ENCODE peak calls at places on chromosomes 5 and 9, in five cellular contexts. A is substantia nigra; Q is SK-N-DZ; W is HFFc6; F is CD4-positive, alpha-beta T cell. M is an unnamed sample.

GRCh38 chr9:1979815-1980367 is 35.3 kb upstream of the SMARCA2 start:
- DNase-seq in F (no peak), Q (no peak), W (peak), A (no peak), M (no peak)

GRCh38 chr5:158822099-158822498 is 277.6 kb downstream of the EBF1 start:
- DNase-seq in F (no peak), W (no peak), Q (no peak), A (no peak), M (no peak)

GRCh38 chr5:27706832-27707231 is 668.4 kb upstream of the CDH9 start:
- DNase-seq in A (no peak), W (no peak), Q (no peak), F (no peak), M (no peak)

GRCh38 chr5:135448796-135449507 is 1.8 kb upstream of the DCANP1 start:
- DNase-seq in A (no peak), F (no peak), W (peak), Q (no peak), M (no peak)

GRCh38 chr5:149853019-149853648 is 91.5 kb downstream of the PDE6A start:
- DNase-seq in Q (peak), W (peak), A (peak), F (no peak), M (peak)

GRCh38 chr5:61702784-61703183 is 370.7 kb downstream of the ZSWIM6 start:
- DNase-seq in A (no peak), F (no peak), Q (no peak), W (no peak), M (no peak)

GRCh38 chr9:113673726-113674125 is 202.4 kb upstream of the ZNF618 start:
- DNase-seq in Q (no peak), W (peak), F (no peak), A (no peak), M (no peak)

GRCh38 chr5:141941307-141941706 is 16.7 kb downstream of the PCDH12 start:
- DNase-seq in W (no peak), F (no peak), Q (no peak), A (peak), M (no peak)

GRCh38 chr5:179617930-179618329 is 5.5 kb downstream of the HNRNPH1 start:
- DNase-seq in A (no peak), W (no peak), F (no peak), Q (no peak), M (no peak)

GRCh38 chr5:147098233-147098790 is 136.5 kb upstream of the STK32A start:
- DNase-seq in F (no peak), A (peak), Q (peak), W (no peak), M (peak)

GRCh38 chr9:27835746-27836145 is 262.5 kb upstream of the C9orf72 start:
- DNase-seq in W (no peak), F (no peak), A (no peak), Q (no peak), M (no peak)

GRCh38 chr5:115875447-115875846 is 33.7 kb downstream of the AP3S1 start:
- DNase-seq in F (no peak), Q (no peak), A (no peak), W (no peak), M (no peak)

GRCh38 chr5:180126716-180127681 is 55.4 kb upstream of the RNF130 start:
- DNase-seq in Q (no peak), W (no peak), F (no peak), A (peak), M (peak)

GRCh38 chr5:173880306-173880985 is 7.7 kb upstream of the CPEB4 start:
- DNase-seq in F (no peak), Q (no peak), W (peak), A (no peak), M (no peak)

GRCh38 chr5:136028090-136028489 is 698 bp upstream of the TGFBI start:
- DNase-seq in A (no peak), Q (no peak), F (no peak), W (no peak), M (no peak)

GRCh38 chr9:136153381-136154065 is 34.8 kb upstream of the TMEM250 start:
- DNase-seq in W (no peak), F (no peak), A (no peak), Q (no peak), M (no peak)

GRCh38 chr9:112503170-112503569 is 16.5 kb downstream of the KIAA1958 start:
- DNase-seq in Q (no peak), F (no peak), W (no peak), A (no peak), M (no peak)

GRCh38 chr9:99822596-99823391 is 1.1 kb downstream of the NR4A3 start:
- DNase-seq in F (peak), W (peak), Q (peak), A (peak), M (peak)

GRCh38 chr5:113122053-113122452 is 145.5 kb downstream of the DCP2 start:
- DNase-seq in A (no peak), Q (no peak), W (peak), F (no peak), M (no peak)

GRCh38 chr5:1300581-1301083 is 5.8 kb upstream of the TERT start:
- DNase-seq in W (no peak), A (no peak), Q (no peak), F (no peak), M (no peak)

GRCh38 chr9:73824671-73825070 is 672.5 kb upstream of the RORB start:
- DNase-seq in Q (no peak), W (no peak), F (no peak), A (no peak), M (no peak)

GRCh38 chr9:136551401-136552116 is 5.7 kb upstream of the NOTCH1 start:
- DNase-seq in W (peak), Q (no peak), F (no peak), A (no peak), M (no peak)

GRCh38 chr9:20040991-20041606 is 252.3 kb upstream of the SLC24A2 start:
- DNase-seq in A (no peak), W (no peak), Q (no peak), F (no peak), M (peak)

GRCh38 chr9:115117999-115118470 is at the start of gene TNC:
- DNase-seq in F (no peak), W (peak), Q (no peak), A (peak), M (peak)

GRCh38 chr9:1994180-1994579 is 21.0 kb upstream of the SMARCA2 start:
- DNase-seq in A (no peak), F (no peak), Q (no peak), W (no peak), M (no peak)

GRCh38 chr9:129402931-129403742 is 217.8 kb downstream of the C9orf50 start:
- DNase-seq in W (no peak), Q (no peak), A (no peak), F (no peak), M (peak)

M was measured in SK-N-SH.